ENCODE peak calls at places on chromosomes 4 and X, in four cellular contexts. U, V, H and X are unnamed samples.

GRCh38 chr4:6343950-6344408 is 74.3 kb downstream of the WFS1 start:
- DNase-seq in U (no peak), H (peak; percentile 54), V (peak; percentile 85), X (peak; percentile 63)

GRCh38 chr4:52093466-52093865 is 42.4 kb downstream of the SPATA18 start:
- DNase-seq in H (no peak), U (no peak), V (no peak), X (peak; percentile 32)

GRCh38 chr4:142850478-142850877 is 4.4 kb upstream of the INPP4B start:
- DNase-seq in U (no peak), V (peak; percentile 47), H (no peak), X (no peak)

GRCh38 chrX:76253432-76253831 is 80.6 kb downstream of the PBDC1 start:
- DNase-seq in U (peak; percentile 30), H (peak; percentile 45), V (peak; percentile 56), X (peak; percentile 61)

GRCh38 chr4:158793021-158793420 is 24.2 kb downstream of the FNIP2 start:
- DNase-seq in H (no peak), U (no peak), V (peak; percentile 36), X (no peak)

GRCh38 chrX:136159615-136160025 is 12.3 kb downstream of the FHL1 start:
- DNase-seq in U (no peak), V (peak; percentile 48), H (no peak), X (no peak)

GRCh38 chr4:133148690-133149363 is at the start of gene PCDH10:
- DNase-seq in V (peak; percentile 85), U (peak; percentile 73), H (peak; percentile 1), X (peak; percentile 99)

GRCh38 chr4:24433515-24434192 is 150.7 kb downstream of the DHX15 start:
- DNase-seq in V (no peak), H (no peak), U (no peak), X (no peak)

GRCh38 chrX:53089224-53089842 is 4.6 kb upstream of the KANTR start:
- DNase-seq in V (peak; percentile 62), U (peak; percentile 60), H (no peak), X (peak; percentile 79)

GRCh38 chr4:48967626-48968025 is 18.4 kb upstream of the CWH43 start:
- DNase-seq in V (no peak), U (no peak), H (no peak), X (peak; percentile 11)

GRCh38 chrX:150847088-150847487 is 51.4 kb downstream of the CD99L2 start:
- DNase-seq in H (no peak), U (no peak), V (no peak), X (no peak)

GRCh38 chrX:150848914-150849365 is 49.5 kb downstream of the CD99L2 start:
- DNase-seq in U (peak; percentile 36), V (peak; percentile 93), H (peak; percentile 54), X (no peak)

GRCh38 chrX:150846130-150846529 is 52.3 kb downstream of the CD99L2 start:
- DNase-seq in U (no peak), V (no peak), H (no peak), X (no peak)

GRCh38 chrX:150849996-150850720 is 48.3 kb downstream of the CD99L2 start:
- DNase-seq in V (no peak), U (no peak), H (no peak), X (no peak)

DNA sequence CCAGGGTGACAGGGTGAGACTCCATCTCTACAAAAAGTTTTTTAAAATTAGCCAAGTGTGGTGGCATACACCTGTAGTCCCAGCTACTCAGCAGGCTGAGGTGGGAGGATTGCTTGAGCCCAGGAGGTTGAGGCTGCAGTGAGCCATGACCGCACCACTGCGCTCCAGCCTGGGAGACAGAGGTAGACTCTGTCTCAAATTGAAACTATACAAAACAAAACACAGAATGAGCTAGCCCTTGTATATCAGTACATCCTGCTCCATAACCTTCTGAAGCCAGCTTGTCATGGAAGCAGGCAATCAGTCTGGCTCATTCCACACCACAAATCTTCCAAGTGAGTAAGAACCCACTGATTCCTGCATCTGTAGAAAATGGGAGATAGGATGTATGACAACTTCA is 49.0 kb downstream of the CD99L2 start:
- DNase-seq in V (peak; percentile 13), U (no peak), H (no peak), X (no peak)
- H3K9ac ChIP-seq in V (peak overlapping the region; percentile 73), U (no peak overlapping the region), H (no peak overlapping the region), X (no peak overlapping the region)

GRCh38 chr4:88458091-88458740 is 1.3 kb downstream of the HERC5 start:
- DNase-seq in H (no peak), V (no peak), U (no peak), X (peak; percentile 14)

GRCh38 chr4:88457307-88458090 is 580 bp downstream of the HERC5 start:
- DNase-seq in V (peak; percentile 21), H (no peak), U (peak; percentile 41), X (peak; percentile 68)

GRCh38 chr4:88452941-88453340 is 4.0 kb upstream of the HERC5 start:
- DNase-seq in V (no peak), U (no peak), H (no peak), X (no peak)

GRCh38 chr4:88451205-88451604 is 5.7 kb upstream of the HERC5 start:
- DNase-seq in U (no peak), H (no peak), V (no peak), X (no peak)

DNA sequence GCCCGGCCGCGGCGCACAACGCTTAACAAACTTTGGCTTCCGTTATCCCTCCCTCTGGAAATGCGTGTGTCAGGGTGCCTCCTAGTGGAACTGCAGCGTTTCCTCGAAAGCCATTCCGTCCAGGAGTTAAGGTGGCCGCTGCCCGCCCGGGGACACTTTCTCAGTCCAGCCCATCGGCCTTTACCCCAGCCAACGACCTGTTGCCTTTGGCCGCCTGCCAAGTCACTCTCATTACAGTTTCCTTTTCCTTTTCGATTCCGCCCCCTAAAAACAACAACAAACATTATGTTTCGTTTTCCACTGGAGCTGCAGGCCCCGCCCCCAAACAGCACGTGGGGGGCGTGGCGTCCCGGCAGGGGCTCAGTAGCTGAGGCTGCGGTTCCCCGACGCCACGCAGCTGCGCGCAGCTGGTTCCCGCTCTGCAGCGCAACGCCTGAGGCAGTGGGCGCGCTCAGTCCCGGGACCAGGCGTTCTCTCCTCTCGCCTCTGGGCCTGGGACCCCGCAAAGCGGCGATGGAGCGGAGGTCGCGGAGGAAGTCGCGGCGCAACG is at the start of gene HERC5:
- DNase-seq in V (peak; percentile 85), U (peak; percentile 94), H (peak; percentile 74), X (peak; percentile 93)
- H3K9ac ChIP-seq in V (no peak within 1 kb of the TSS), U (no peak within 1 kb of the TSS), H (no peak within 1 kb of the TSS), X (peak within 1 kb of the TSS; percentile 58)

GRCh38 chr4:182190306-182190705 is 52.9 kb upstream of the TENM3 start:
- DNase-seq in U (no peak), H (no peak), V (no peak), X (no peak)
- H3K9ac ChIP-seq in U (no peak overlapping the region), H (no peak overlapping the region), V (no peak overlapping the region), X (peak overlapping the region; percentile 50)

GRCh38 chrX:107675365-107675654 is 47.0 kb downstream of the PRPS1 start:
- DNase-seq in V (no peak), U (no peak), H (no peak), X (no peak)

GRCh38 chrX:107674480-107675364 is 46.4 kb downstream of the PRPS1 start:
- DNase-seq in H (no peak), V (no peak), U (peak; percentile 66), X (peak; percentile 74)

GRCh38 chrX:107676559-107677378 is 48.5 kb downstream of the PRPS1 start:
- DNase-seq in H (no peak), V (peak; percentile 80), U (peak; percentile 75), X (peak; percentile 94)

GRCh38 chrX:107677501-107677901 is 49.2 kb downstream of the PRPS1 start:
- DNase-seq in U (no peak), V (peak; percentile 21), H (no peak), X (peak; percentile 44)

DNA sequence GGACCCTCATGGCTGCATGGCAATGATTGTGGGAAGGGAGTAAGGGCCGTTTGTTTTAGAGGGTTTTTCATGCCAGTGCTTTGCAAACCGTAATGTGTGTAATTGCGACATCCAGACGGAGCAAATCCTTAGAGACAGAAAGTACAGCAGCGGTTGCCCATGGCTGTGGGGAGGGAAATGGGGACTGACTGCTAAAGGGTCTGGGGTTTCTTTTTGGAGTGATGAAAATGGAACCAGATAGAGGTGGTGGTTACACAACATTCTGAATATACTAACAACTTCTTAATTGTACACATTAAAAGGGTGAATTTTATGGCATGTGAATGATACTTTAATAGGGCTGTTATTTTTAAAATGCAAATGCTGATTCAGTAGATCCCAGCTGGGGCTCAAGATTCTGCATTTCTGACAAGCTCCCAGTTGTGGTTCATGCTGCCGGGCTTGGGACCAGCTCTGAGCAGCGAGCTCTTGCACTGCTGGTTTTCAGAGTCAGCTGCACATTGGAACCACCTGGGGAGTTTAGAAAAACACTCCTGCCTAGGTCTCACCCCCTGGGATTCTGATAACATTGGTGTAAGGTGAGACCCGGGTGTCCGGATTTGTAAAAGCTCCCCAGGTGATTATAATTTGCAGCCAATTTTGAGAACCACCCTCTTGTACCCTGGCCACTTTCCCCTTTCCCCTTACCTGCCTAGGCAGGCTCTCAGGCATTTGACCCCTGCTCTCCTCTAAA is 47.7 kb downstream of the PRPS1 start:
- DNase-seq in H (no peak), V (no peak), U (no peak), X (peak; percentile 82)
- H3K9ac ChIP-seq in H (no peak overlapping the region), V (peak overlapping the region; percentile 91), U (peak overlapping the region; percentile 80), X (peak overlapping the region; percentile 94)

GRCh38 chr4:61202100-61202637 is 2.0 kb downstream of the ADGRL3 start:
- DNase-seq in V (peak; percentile 14), U (no peak), H (no peak), X (peak; percentile 42)
- H3K9ac ChIP-seq in V (no peak overlapping the region), U (no peak overlapping the region), H (no peak overlapping the region), X (no peak overlapping the region)

GRCh38 chr4:3533421-3533820 is 1.2 kb upstream of the LRPAP1 start:
- DNase-seq in H (no peak), U (no peak), V (no peak), X (no peak)

GRCh38 chr4:3531887-3532713 is at the start of gene LRPAP1:
- DNase-seq in U (peak; percentile 94), H (peak; percentile 80), V (peak; percentile 80), X (peak; percentile 96)

GRCh38 chr4:3530663-3531254 is 1.5 kb downstream of the LRPAP1 start:
- DNase-seq in H (no peak), V (no peak), U (no peak), X (no peak)

GRCh38 chr4:3531306-3531886 is 826 bp downstream of the LRPAP1 start:
- DNase-seq in H (no peak), V (no peak), U (no peak), X (peak; percentile 30)

DNA sequence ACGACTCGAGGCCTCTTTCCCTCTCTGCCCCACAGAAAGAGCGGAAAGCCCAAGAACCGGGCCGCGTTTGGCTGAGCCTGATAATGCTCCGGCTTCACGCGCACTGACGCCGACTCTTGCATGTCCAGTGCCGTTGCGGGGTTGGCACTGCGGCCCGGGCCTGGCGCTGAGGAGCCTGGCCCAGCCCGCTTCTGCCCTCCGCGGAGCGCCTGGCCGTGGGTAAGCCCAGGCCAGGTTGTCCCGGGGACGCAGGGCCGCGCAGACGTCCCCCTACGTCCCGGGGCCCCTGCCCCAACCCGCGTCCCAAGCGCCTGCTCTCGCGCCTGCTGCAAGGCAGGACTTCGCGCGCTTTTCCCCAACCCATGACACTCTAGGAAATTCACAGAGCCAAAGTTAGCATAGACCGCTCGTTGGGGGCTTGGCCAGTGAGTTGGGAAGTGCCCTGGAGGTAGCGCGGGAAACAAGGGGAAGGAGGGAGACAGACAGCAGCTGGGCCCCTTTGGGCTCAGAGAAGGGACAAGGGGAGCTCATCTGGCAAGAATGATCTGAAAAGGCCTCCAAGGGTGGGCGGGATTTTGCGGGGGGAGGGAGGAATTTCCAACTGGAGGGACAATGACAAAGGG is 603 bp upstream of the LRPAP1 start:
- DNase-seq in V (no peak), U (peak; percentile 32), H (no peak), X (no peak)
- H3K9ac ChIP-seq in V (no peak overlapping the region), U (peak overlapping the region; percentile 2), H (no peak overlapping the region), X (peak overlapping the region; percentile 79)